ENCODE peak calls at places on chromosomes 2 and 18, in six cellular contexts. One of them, this sample, is unnamed.

GRCh38 chr2:234869969-234870368 is 81.8 kb upstream of the SH3BP4 start:
- DNase-seq in A673: no peak
- DNase-seq in A549: no peak
- DNase-seq in AG04450: no peak
- DNase-seq in Daoy: no peak
- DNase-seq in T-helper 2 cell: no peak
- DNase-seq in this sample: no peak

GRCh38 chr2:27095745-27096651 is 9.4 kb downstream of the KHK start:
- DNase-seq in A673: peak
- DNase-seq in A549: peak
- DNase-seq in AG04450: no peak
- DNase-seq in Daoy: peak
- DNase-seq in T-helper 2 cell: peak
- DNase-seq in this sample: no peak

GRCh38 chr18:43160509-43160908 is 45.0 kb upstream of the RIT2 start:
- DNase-seq in A673: no peak
- DNase-seq in A549: no peak
- DNase-seq in AG04450: no peak
- DNase-seq in Daoy: no peak
- DNase-seq in T-helper 2 cell: no peak
- DNase-seq in this sample: no peak

GRCh38 chr18:45951021-45951714 is 16.0 kb downstream of the EPG5 start:
- DNase-seq in A673: peak
- DNase-seq in A549: peak
- DNase-seq in AG04450: peak
- DNase-seq in Daoy: peak
- DNase-seq in T-helper 2 cell: no peak
- DNase-seq in this sample: no peak

GRCh38 chr18:5900249-5900648 is 4.9 kb upstream of the TMEM200C start:
- DNase-seq in A673: no peak
- DNase-seq in A549: peak
- DNase-seq in AG04450: no peak
- DNase-seq in Daoy: peak
- DNase-seq in T-helper 2 cell: no peak
- DNase-seq in this sample: no peak

GRCh38 chr2:233098615-233099014 is 38.5 kb downstream of the INPP5D start:
- DNase-seq in A673: peak
- DNase-seq in A549: no peak
- DNase-seq in AG04450: no peak
- DNase-seq in Daoy: peak
- DNase-seq in T-helper 2 cell: no peak
- DNase-seq in this sample: no peak

GRCh38 chr2:239326831-239327535 is 73.8 kb downstream of the HDAC4 start:
- DNase-seq in A673: no peak
- DNase-seq in A549: no peak
- DNase-seq in AG04450: no peak
- DNase-seq in Daoy: peak
- DNase-seq in T-helper 2 cell: peak
- DNase-seq in this sample: peak

GRCh38 chr2:46850742-46851141 is 64.9 kb downstream of the MCFD2 start:
- DNase-seq in A673: no peak
- DNase-seq in A549: peak
- DNase-seq in AG04450: peak
- DNase-seq in Daoy: peak
- DNase-seq in T-helper 2 cell: no peak
- DNase-seq in this sample: no peak

GRCh38 chr2:115880558-115880957 is 1438.1 kb downstream of the DPP10 start:
- DNase-seq in A673: peak
- DNase-seq in A549: no peak
- DNase-seq in AG04450: no peak
- DNase-seq in Daoy: no peak
- DNase-seq in T-helper 2 cell: no peak
- DNase-seq in this sample: no peak